ENCODE peak calls at places on chromosomes 11 and 22, in five cellular contexts. Z is right atrium auricular region, U is tibial nerve, Q is left lung, B is mucosa of descending colon. S is an unnamed sample. For H3K4me1, the result is how much of the 10 kb centered on the place peaks cover.

GRCh38 chr11:64767344-64768299 is 7.8 kb upstream of the PYGM start:
- DNase-seq in B (peak), U (peak), Z (peak), Q (peak), S (peak)

GRCh38 chr11:76152086-76152658 is 54.1 kb downstream of the WNT11 start:
- DNase-seq in B (peak), Z (peak), Q (peak), U (peak), S (peak)

GRCh38 chr11:63764712-63765631 is 3.6 kb downstream of the ZFTA start:
- DNase-seq in B (peak), U (no peak), Z (no peak), Q (no peak), S (no peak)

GRCh38 chr11:63710476-63711217 is 29.3 kb downstream of the RTN3 start:
- DNase-seq in B (no peak), U (no peak), Q (no peak), Z (no peak), S (no peak)

GRCh38 chr11:130178441-130178971 is 18.9 kb downstream of the ST14 start:
- DNase-seq in U (peak), Z (no peak), Q (no peak), B (peak), S (no peak)

GRCh38 chr11:122663764-122664163 is 8.2 kb downstream of the UBASH3B start:
- DNase-seq in Z (no peak), Q (no peak), B (no peak), U (no peak), S (no peak)

GRCh38 chr22:19853879-19854777 is 546 bp downstream of the GNB1L start:
- DNase-seq in B (peak), U (no peak), Z (peak), Q (no peak), S (peak)

GRCh38 chr11:83480811-83481210 is 194.6 kb upstream of the CCDC90B start:
- DNase-seq in B (no peak), Q (no peak), U (no peak), Z (no peak), S (no peak)

GRCh38 chr11:79973701-79974626 is 533.1 kb upstream of the TENM4 start:
- DNase-seq in Q (no peak), Z (no peak), B (no peak), U (no peak), S (no peak)

GRCh38 chr11:2574553-2575535 is 125.0 kb downstream of the KCNQ1OT1 start:
- DNase-seq in B (peak), Z (no peak), U (peak), Q (peak), S (peak)

GRCh38 chr11:123060265-123061000 is 1.5 kb downstream of the HSPA8 start:
- DNase-seq in Z (peak), B (no peak), U (no peak), Q (no peak), S (no peak)

GRCh38 chr11:5618807-5619206 is 6.0 kb upstream of the TRIM34 start:
- DNase-seq in Q (no peak), B (no peak), U (no peak), Z (no peak), S (no peak)

GRCh38 chr11:126352163-126352562 is 3.3 kb upstream of the ST3GAL4 start:
- DNase-seq in U (no peak), Z (no peak), Q (no peak), B (peak), S (no peak)

GRCh38 chr22:47395481-47395880 is 633.0 kb downstream of the TBC1D22A start:
- DNase-seq in Q (no peak), Z (no peak), B (no peak), U (no peak), S (no peak)

GRCh38 chr11:78773077-78773476 is 198.4 kb upstream of the NARS2 start:
- DNase-seq in U (no peak), B (no peak), Z (no peak), Q (no peak), S (no peak)

GRCh38 chr11:122633219-122633829 is 22.2 kb upstream of the UBASH3B start:
- DNase-seq in Q (no peak), U (no peak), B (no peak), Z (no peak), S (no peak)

GRCh38 chr11:67504023-67504949 is 877 bp downstream of the PITPNM1 start:
- DNase-seq in U (no peak), B (no peak), Q (peak), Z (no peak), S (no peak)

GRCh38 chr22:20779813-20780148 is 5.9 kb downstream of the SERPIND1 start:
- DNase-seq in Q (no peak), U (no peak), B (no peak), Z (no peak), S (no peak)

GRCh38 chr11:33005175-33005574 is 10.5 kb upstream of the DEPDC7 start:
- DNase-seq in B (no peak), Z (no peak), U (no peak), Q (no peak), S (no peak)

GRCh38 chr22:28481725-28482124 is 197.9 kb downstream of the TTC28 start:
- DNase-seq in Z (no peak), Q (no peak), B (no peak), U (no peak), S (no peak)

GRCh38 chr11:10605941-10606381 is 37.5 kb upstream of the LYVE1 start:
- DNase-seq in B (no peak), U (no peak), Q (peak), Z (peak), S (peak)

GRCh38 chr22:20490183-20490940 is 5.2 kb downstream of the KLHL22 start:
- DNase-seq in Z (no peak), Q (peak), B (no peak), U (no peak), S (no peak)

GRCh38 chr11:132782102-132782501 is 750.2 kb downstream of the OPCML start:
- DNase-seq in Z (no peak), B (no peak), U (no peak), Q (no peak), S (no peak)

GRCh38 chr11:64603411-64604110 is 12.5 kb downstream of the SLC22A12 start:
- DNase-seq in U (no peak), Q (no peak), B (no peak), Z (no peak), S (no peak)

GRCh38 chr11:75269896-75270295 is 29.3 kb downstream of the TPBGL start:
- DNase-seq in U (no peak), Q (no peak), Z (no peak), B (peak), S (no peak)

GRCh38 chr11:128164090-128164741 is 423.1 kb downstream of the ETS1 start:
- DNase-seq in U (no peak), Q (no peak), Z (no peak), B (peak), S (no peak)

GRCh38 chr22:48743601-48744282 is 1083.9 kb downstream of the BRD1 start:
- DNase-seq in B (peak), Q (peak), Z (peak), U (no peak), S (no peak)

GRCh38 chr11:123103326-123103980 is 41.5 kb upstream of the HSPA8 start:
- DNase-seq in U (peak), B (no peak), Q (no peak), Z (peak), S (no peak)

GRCh38 chr22:20956258-20957117 is 10.6 kb upstream of the AIFM3 start:
- DNase-seq in Z (no peak), Q (no peak), B (peak), U (no peak), S (no peak)

GRCh38 chr22:37161442-37161841 is 11.7 kb upstream of the IL2RB start:
- DNase-seq in Q (no peak), Z (no peak), B (peak), U (no peak), S (no peak)

GRCh38 chr11:199782-200181 is 6.9 kb downstream of the SCGB1C1 start:
- DNase-seq in U (no peak), Q (peak), B (no peak), Z (no peak), S (peak)

GRCh38 chr22:19597399-19597735 is 73.2 kb upstream of the CLDN5 start:
- DNase-seq in U (no peak), Z (no peak), B (no peak), Q (no peak), S (no peak)

GRCh38 chr11:96257972-96258951 is 84.7 kb downstream of the MAML2 start:
- DNase-seq in Q (no peak), U (no peak), B (no peak), Z (no peak), S (no peak)

GRCh38 chr22:18975434-18976196 is 39.5 kb upstream of the PRODH start:
- DNase-seq in Z (no peak), Q (peak), B (no peak), U (no peak), S (peak)

GRCh38 chr11:73521621-73522020 is 76.3 kb downstream of the FAM168A start:
- DNase-seq in B (no peak), Q (no peak), U (no peak), Z (no peak), S (no peak)

GRCh38 chr11:65442952-65443351 is 20.4 kb downstream of the NEAT1 start:
- DNase-seq in U (peak), Z (peak), Q (no peak), B (no peak), S (no peak)

GRCh38 chr11:27387362-27387761 is 24.3 kb upstream of the CCDC34 start:
- DNase-seq in Q (no peak), B (no peak), U (no peak), Z (no peak), S (no peak)

GRCh38 chr11:78789365-78789764 is 214.7 kb upstream of the NARS2 start:
- DNase-seq in U (no peak), Z (no peak), B (no peak), Q (no peak), S (no peak)

GRCh38 chr11:124108158-124108557 is 7.1 kb upstream of the VWA5A start:
- DNase-seq in Z (no peak), U (no peak), B (peak), Q (no peak), S (no peak)

DNA sequence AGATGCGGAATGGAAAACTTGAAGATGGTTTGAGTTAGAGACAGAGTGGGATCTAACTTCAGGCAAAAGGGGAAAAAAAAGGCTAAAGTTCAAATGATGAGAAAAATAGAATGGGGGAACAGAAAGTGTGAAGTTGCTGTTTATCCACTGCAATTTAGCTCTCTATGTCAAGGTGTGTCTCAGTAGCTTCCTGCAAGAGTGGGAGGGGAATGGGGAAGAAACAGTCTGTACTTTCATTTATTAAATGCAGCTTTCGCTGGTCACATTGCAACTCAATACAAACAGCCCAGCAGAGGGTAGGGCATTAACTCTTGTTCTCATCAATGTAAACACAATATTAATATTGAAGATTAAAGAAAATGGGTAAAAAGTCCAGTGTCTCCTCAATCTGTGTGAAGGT is 214.7 kb upstream of the SYN3 start:
- DNase-seq in U (no peak), B (no peak), Q (no peak), Z (no peak), S (no peak)
- H3K4me3 ChIP-seq in U (no peak), B (no peak), Q (no peak), Z (no peak), S (no peak)

DNA sequence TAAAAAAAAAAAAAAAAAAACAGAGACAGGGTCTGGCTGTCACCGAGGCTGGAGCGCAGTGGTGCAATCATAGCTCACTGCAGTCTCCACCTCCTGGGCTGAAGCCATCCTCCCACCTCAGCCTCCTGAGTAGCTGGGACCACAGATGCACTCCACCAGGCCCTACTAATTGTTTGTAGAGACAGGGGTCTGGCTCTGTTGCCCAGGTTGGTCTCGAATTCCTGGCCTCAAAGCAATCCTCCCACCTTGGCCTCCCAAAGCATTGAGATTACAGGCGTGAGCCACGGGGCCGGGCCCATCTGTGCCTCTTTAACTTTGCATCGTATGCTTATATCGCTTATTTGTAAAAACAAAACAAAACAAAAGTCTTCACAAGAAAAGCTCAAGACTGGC is 3.1 kb downstream of the CPT1A start:
- DNase-seq in Q (no peak), U (no peak), Z (peak), B (peak), S (no peak)
- H3K4me1 ChIP-seq in Q (half or more), U (half or more), Z (half or more), B (half or more), S (half or more)

GRCh38 chr11:34235591-34236071 is 122.2 kb downstream of the ABTB2 start:
- DNase-seq in B (no peak), Z (no peak), U (no peak), Q (no peak), S (no peak)
- H3K4me3 ChIP-seq in B (no peak), Z (no peak), U (no peak), Q (no peak), S (no peak)

GRCh38 chr22:42973536-42973881 is 41.4 kb downstream of the PACSIN2 start:
- DNase-seq in Z (no peak), B (no peak), Q (no peak), U (no peak), S (no peak)

GRCh38 chr22:42974223-42974622 is 40.7 kb downstream of the PACSIN2 start:
- DNase-seq in Z (no peak), B (no peak), Q (no peak), U (no peak), S (no peak)

GRCh38 chr22:42976131-42976530 is 38.8 kb downstream of the PACSIN2 start:
- DNase-seq in U (no peak), B (peak), Z (no peak), Q (no peak), S (no peak)

GRCh38 chr22:42970029-42970428 is 44.9 kb downstream of the PACSIN2 start:
- DNase-seq in U (no peak), B (no peak), Z (no peak), Q (no peak), S (no peak)

DNA sequence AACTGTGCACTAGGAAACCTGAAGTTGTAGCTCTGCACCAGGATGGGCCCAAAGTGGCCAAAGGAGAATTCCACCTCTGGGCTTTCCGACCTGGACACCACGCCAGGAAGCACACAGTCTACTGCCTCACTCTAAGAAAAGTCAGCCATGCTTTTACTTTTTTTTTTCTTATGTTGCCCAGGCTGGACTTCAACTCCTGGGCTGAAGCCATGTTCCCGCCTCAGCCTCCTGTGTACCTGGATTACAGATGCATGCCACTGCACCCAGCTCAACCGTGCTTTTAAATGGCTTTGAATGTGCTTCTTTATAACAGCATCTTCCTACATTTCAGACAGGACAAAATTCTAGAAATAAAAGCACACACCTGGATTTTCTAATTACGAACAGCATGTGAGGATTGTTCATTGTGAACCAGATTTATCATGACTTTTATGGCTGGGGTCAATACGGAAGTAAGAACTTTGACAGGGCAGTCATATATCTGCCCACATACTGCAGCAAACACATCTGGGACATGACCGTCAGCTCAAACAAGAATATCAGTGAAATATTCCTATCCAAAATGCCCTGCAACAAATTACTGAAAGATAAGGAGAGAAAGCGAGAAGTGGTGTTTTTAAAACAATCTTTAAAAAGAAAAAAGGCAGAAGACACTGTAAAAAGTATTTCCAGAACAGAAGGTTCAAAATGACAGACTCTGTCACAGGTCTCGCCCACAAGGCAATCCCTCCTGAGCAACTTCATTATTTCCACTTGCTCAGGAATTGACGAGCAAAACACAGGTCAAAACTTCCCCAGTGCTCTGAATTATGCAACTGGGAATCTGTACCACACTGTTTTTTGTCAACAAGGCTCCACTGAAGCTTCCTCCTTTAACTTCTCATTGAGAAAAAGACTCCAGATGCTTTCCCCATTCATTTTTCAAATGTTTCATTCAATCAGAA is 42.1 kb downstream of the PACSIN2 start:
- DNase-seq in U (no peak), Q (no peak), B (no peak), Z (no peak), S (no peak)
- H3K4me1 ChIP-seq in U (under half), Q (half or more), B (under half), Z (under half), S (half or more)

GRCh38 chr22:46010951-46011626 is 34.1 kb upstream of the WNT7B start:
- DNase-seq in B (peak), U (no peak), Z (no peak), Q (no peak), S (peak)

GRCh38 chr22:46011627-46012181 is 34.7 kb upstream of the WNT7B start:
- DNase-seq in Q (no peak), B (peak), Z (no peak), U (no peak), S (peak)

GRCh38 chr22:46012182-46012880 is 35.4 kb upstream of the WNT7B start:
- DNase-seq in B (peak), Z (no peak), U (no peak), Q (no peak), S (peak)

GRCh38 chr22:46013460-46014416 is 36.8 kb upstream of the WNT7B start:
- DNase-seq in U (peak), Q (peak), B (peak), Z (peak), S (peak)

GRCh38 chr22:46012881-46013281 is 35.9 kb upstream of the WNT7B start:
- DNase-seq in Z (no peak), U (no peak), Q (no peak), B (peak), S (peak)
- H3K4me3 ChIP-seq in Z (peak), U (peak), Q (peak), B (no peak), S (peak)

GRCh38 chr11:114152162-114152561 is 92.7 kb downstream of the ZBTB16 start:
- DNase-seq in U (no peak), Z (no peak), B (no peak), Q (no peak), S (no peak)
- H3K4me1 ChIP-seq in U (half or more), Z (half or more), B (under half), Q (half or more), S (half or more)

GRCh38 chr11:12989428-12990242 is 19.5 kb upstream of the RASSF10 start:
- DNase-seq in U (no peak), Z (no peak), B (no peak), Q (no peak), S (no peak)
- H3K4me3 ChIP-seq in U (no peak), Z (no peak), B (no peak), Q (no peak), S (no peak)

DNA sequence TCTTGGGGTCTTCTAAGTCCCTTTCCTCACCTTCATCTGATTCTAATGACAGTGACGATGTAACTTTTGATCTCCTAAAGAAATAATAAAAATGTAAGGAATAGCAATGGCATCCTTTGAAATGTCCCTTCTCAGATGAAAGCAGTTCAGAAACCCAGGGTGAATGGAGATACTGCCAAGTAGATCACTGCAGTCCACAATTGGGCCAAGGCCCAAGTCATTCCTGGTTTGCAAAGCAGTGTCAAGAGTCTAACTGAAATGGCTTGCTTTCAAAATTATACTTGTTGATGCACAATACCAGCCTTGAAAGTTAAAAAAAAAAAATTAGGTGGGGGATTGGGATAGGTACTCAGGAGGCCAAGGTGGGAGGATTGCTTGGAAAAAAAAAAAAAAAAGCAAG is 20.4 kb downstream of the ASCC2 start:
- DNase-seq in B (no peak), U (no peak), Z (no peak), Q (no peak), S (no peak)
- H3K4me1 ChIP-seq in B (under half), U (under half), Z (under half), Q (under half), S (under half)

DNA sequence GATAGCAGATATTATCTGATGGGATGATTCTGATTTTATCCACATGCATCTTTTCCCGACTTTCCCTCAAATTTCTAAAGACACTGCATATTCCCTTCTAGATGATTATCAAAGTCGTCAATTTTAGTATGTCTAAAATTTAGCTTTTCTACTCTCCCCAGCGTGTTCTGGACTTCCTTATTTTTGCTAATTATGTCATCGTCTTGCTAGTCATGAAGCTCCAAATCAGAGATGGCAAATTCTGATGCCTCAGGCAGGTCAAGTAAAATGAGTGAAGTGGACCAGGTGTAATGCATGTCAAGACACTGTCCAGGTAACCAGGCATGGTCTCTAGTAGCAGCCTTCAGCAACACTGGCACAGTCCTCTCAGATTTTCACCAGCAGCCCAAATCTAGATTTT is 10.4 kb downstream of the HSD17B12 start:
- DNase-seq in Z (no peak), B (no peak), U (no peak), Q (no peak), S (no peak)
- H3K4me3 ChIP-seq in Z (no peak), B (no peak), U (no peak), Q (no peak), S (no peak)